ENCODE peak calls at places on chromosomes 5 and 9, in seven cellular contexts. X is MM.1S, P is spleen, O is pancreas, T is sigmoid colon, U is transverse colon, E is left ventricle myocardium inferior. V is an unnamed sample.

GRCh38 chr5:180636403-180637075 is 12.9 kb downstream of the FLT4 start:
- DNase-seq in X (no peak), P (peak; percentile 54), O (peak; percentile 35), T (peak; percentile 63), U (no peak), E (peak; percentile 12), V (no peak)

GRCh38 chr5:171648279-171648774 is 137.3 kb upstream of the SMIM23 start:
- DNase-seq in X (no peak), P (no peak), O (no peak), T (no peak), U (no peak), E (no peak), V (no peak)

GRCh38 chr5:115857621-115858349 is 16.1 kb downstream of the AP3S1 start:
- DNase-seq in X (no peak), P (no peak), O (no peak), T (no peak), U (no peak), E (no peak), V (no peak)

GRCh38 chr9:89313842-89314241 is 2.8 kb downstream of the CKS2 start:
- DNase-seq in X (no peak), P (no peak), O (no peak), T (no peak), U (no peak), E (no peak), V (no peak)

GRCh38 chr5:58439094-58439644 is 20.7 kb downstream of the PLK2 start:
- DNase-seq in X (no peak), P (no peak), O (no peak), T (no peak), U (no peak), E (no peak), V (no peak)

GRCh38 chr9:96379461-96379860 is 4.0 kb downstream of the SLC35D2 start:
- DNase-seq in X (no peak), P (no peak), O (no peak), T (no peak), U (no peak), E (no peak), V (no peak)

GRCh38 chr5:61915646-61916045 is 390.4 kb upstream of the KIF2A start:
- DNase-seq in X (no peak), P (no peak), O (no peak), T (no peak), U (no peak), E (no peak), V (no peak)

GRCh38 chr9:117218951-117219350 is 195.9 kb downstream of the ASTN2 start:
- DNase-seq in X (no peak), P (no peak), O (no peak), T (no peak), U (no peak), E (no peak), V (no peak)

GRCh38 chr5:137220523-137220927 is 278.6 kb downstream of the SPOCK1 start:
- DNase-seq in X (peak; percentile 42), P (no peak), O (no peak), T (no peak), U (no peak), E (no peak), V (no peak)

GRCh38 chr9:92665836-92666235 is 4.1 kb downstream of the IPPK start:
- DNase-seq in X (no peak), P (no peak), O (no peak), T (no peak), U (no peak), E (no peak), V (no peak)

GRCh38 chr9:72193478-72193881 is 44.2 kb downstream of the GDA start:
- DNase-seq in X (peak; percentile 54), P (no peak), O (no peak), T (no peak), U (no peak), E (no peak), V (no peak)

GRCh38 chr5:141672856-141673813 is 8.9 kb downstream of the ARAP3 start:
- DNase-seq in X (no peak), P (no peak), O (no peak), T (no peak), U (no peak), E (no peak), V (no peak)

GRCh38 chr5:150486402-150487198 is 21.3 kb upstream of the NDST1 start:
- DNase-seq in X (peak; percentile 56), P (peak; percentile 89), O (peak; percentile 88), T (no peak), U (peak; percentile 57), E (peak; percentile 53), V (peak; percentile 56)

GRCh38 chr5:33891731-33892418 is at the start of gene ADAMTS12:
- DNase-seq in X (no peak), P (no peak), O (peak; percentile 66), T (peak; percentile 77), U (peak; percentile 24), E (peak; percentile 62), V (peak; percentile 70)

GRCh38 chr9:81680006-81680405 is 9.3 kb downstream of the TLE1 start:
- DNase-seq in X (no peak), P (no peak), O (no peak), T (no peak), U (no peak), E (no peak), V (no peak)

GRCh38 chr5:16663848-16664247 is 47.1 kb upstream of the RETREG1 start:
- DNase-seq in X (no peak), P (no peak), O (no peak), T (no peak), U (no peak), E (no peak), V (no peak)

GRCh38 chr5:104179057-104179456 is 616.5 kb upstream of the NUDT12 start:
- DNase-seq in X (peak; percentile 95), P (no peak), O (no peak), T (no peak), U (peak; percentile 34), E (no peak), V (peak; percentile 15)

GRCh38 chr5:82784521-82784920 is 292.7 kb downstream of the TMEM167A start:
- DNase-seq in X (no peak), P (no peak), O (no peak), T (no peak), U (no peak), E (no peak), V (no peak)

GRCh38 chr9:8095531-8096223 is 296.1 kb upstream of the DMAC1 start:
- DNase-seq in X (no peak), P (no peak), O (no peak), T (no peak), U (no peak), E (no peak), V (no peak)

GRCh38 chr9:91815896-91816295 is 134.1 kb downstream of the ROR2 start:
- DNase-seq in X (no peak), P (no peak), O (no peak), T (peak; percentile 64), U (no peak), E (no peak), V (no peak)

DNA sequence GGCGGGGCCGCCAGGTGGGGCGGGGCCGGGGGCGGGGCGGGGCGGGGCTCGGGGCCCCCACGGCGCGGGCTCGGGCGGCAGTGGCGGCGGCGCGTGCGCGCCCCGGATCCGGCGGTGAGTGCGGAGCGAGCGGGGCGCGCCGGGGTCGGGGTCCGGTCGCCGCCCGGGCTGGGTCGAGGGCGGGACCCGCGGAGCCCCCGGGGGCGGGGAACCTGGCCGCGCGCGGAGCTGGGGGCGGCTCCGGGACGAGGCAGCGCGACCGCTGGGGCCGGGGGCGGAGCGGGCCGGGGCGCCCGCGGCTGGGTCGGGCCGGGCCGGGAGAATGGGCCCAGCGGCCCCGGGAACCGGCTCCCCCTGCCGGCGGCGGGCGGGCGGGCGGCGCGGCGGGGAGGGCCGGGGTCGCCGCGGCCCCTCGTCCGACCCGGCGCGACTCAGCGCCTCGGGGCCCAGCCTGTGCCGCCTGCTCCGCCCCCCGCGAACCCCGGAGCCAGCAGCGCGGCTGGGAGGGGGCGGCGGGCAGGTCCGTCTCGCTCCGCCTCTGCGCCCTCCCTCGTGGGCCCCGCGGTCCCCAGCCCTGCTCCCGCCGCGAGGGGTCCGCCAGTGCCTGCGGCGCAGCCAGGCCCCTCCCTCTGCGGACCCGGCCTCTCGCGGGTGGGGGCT is 3.1 kb downstream of the EGFL7 start:
- DNase-seq in X (no peak), P (no peak), O (no peak), T (no peak), U (no peak), E (no peak), V (no peak)
- TF ChIP-seq CTCF in X (no peak), P (no peak), O (no peak), T (no peak), U (no peak), E (no peak), V (no peak)

DNA sequence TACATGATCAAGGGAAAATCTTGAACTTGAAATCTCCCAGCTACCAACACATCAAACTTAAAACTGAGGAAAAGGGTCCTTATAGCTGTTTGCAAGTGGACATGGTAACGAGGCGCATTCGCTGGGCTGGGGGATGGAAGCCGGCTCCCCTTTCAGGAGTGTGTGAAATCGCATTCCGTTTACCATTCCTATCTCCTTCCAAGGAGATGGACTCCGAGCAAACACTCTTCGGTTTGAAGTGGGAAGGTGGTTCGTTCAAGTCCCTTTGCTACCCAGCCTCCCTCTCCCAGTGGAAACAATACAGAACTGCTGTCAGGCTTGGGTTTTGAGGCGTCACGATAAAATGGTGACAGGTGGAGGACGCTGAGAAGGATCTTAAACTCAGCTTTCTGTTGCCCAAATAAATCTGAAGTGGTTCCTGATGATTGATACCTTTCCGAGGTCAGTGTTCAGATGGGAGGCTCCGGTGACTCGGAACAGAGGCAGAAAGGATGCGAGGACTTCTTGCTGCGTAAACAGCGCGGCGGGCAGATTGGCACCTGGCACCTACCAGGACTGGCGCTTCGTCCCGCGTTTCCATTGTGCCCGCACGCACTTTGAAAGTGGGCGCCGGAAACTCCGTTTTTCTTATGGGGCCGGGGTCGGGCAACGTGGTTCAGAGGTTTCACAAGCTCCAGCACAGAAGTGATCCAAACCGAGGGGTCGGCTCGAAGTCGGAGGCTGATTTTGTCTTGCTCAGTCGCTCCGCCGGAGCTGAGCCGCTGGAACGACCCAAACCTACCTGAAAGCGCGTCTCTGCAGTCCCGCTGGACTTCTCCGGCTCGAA is 7.0 kb downstream of the MSX2 start:
- DNase-seq in X (no peak), P (no peak), O (no peak), T (no peak), U (no peak), E (no peak), V (no peak)
- H3K4me1 ChIP-seq in X (no peaks in the 10 kb centered on the region), P (peaks cover 10% of the 10 kb centered on the region), O (no peaks in the 10 kb centered on the region), T (peaks cover 21% of the 10 kb centered on the region), U (no peaks in the 10 kb centered on the region), E (peaks cover 18% of the 10 kb centered on the region), V (no peaks in the 10 kb centered on the region)

GRCh38 chr5:73783823-73784222 is 157.8 kb downstream of the ARHGEF28 start:
- DNase-seq in X (peak; percentile 23), P (no peak), O (no peak), T (no peak), U (no peak), E (no peak), V (no peak)
- TF ChIP-seq CTCF in X (peak; percentile 32), P (peak; percentile 20), O (no peak), T (no peak), U (no peak), E (peak; percentile 52), V (peak; percentile 61)

DNA sequence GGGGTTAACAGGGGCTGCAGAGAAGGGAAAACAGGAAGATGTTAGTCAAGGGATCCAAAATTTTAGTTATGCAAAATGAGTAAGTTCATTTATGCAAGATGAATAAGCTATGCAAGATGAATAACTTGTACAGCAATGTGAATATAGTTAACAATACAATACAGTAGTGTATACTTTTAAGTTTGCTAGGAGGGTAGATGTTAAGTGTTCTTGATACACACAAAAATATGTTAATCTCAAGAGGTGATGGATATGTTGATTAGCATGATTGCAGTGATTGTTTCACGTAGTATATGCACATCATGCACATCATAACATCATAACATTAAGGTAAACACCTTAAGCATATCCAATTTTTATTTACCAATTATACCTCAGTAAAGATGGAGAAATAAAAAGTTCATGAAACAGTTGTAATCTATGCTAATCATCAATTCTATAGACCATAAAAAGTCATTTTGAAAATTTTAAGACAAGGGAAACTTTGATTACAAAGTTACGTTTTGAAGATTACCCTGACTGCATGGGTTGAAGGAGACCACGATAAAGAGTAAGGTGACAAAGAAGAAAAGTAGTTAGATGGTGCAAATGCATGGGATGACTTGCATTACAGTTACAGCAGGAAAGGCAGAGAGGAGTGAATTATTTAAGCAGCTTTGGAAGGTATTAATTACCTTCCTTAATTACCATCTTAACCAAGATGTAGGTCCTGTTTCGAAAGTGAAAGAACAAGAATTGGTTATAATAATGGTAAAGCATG is 31.4 kb downstream of the FAM174A start:
- DNase-seq in X (no peak), P (no peak), O (no peak), T (no peak), U (no peak), E (no peak), V (no peak)
- H3K4me1 ChIP-seq in X (no peaks in the 10 kb centered on the region), P (no peaks in the 10 kb centered on the region), O (no peaks in the 10 kb centered on the region), T (no peaks in the 10 kb centered on the region), U (no peaks in the 10 kb centered on the region), E (no peaks in the 10 kb centered on the region), V (no peaks in the 10 kb centered on the region)

V was measured in heart right ventricle.